ENCODE peak calls at places on chromosome 18, in four cellular contexts. K is tibial artery; N is fibroblast of the aortic adventitia; L is stimulated activated CD8-positive, alpha-beta memory T cell treated with anti-CD3 and anti-CD28 coated beads, Interleukin-15, amount 100 ng/mL, for 24 hours. R is an unnamed sample.

GRCh38 chr18:76977108-76977621 is 154.8 kb downstream of the ZNF236 start:
- DNase-seq in N (no peak), K (no peak), L (no peak), R (no peak)

GRCh38 chr18:56469582-56469981 is 168.8 kb downstream of the TXNL1 start:
- DNase-seq in L (no peak), N (no peak), K (no peak), R (no peak)

GRCh38 chr18:63700501-63700900 is 2.3 kb upstream of the SERPINB11 start:
- DNase-seq in L (no peak), N (no peak), K (no peak), R (no peak)

GRCh38 chr18:13376841-13377351 is 158.3 kb downstream of the LDLRAD4 start:
- DNase-seq in N (no peak), L (no peak), K (no peak), R (no peak)

GRCh38 chr18:2827076-2827475 is 19.7 kb upstream of the EMILIN2 start:
- DNase-seq in N (peak), K (no peak), L (no peak), R (no peak)

GRCh38 chr18:77057043-77057442 is 75.5 kb downstream of the MBP start:
- DNase-seq in K (no peak), N (peak), L (no peak), R (peak)

GRCh38 chr18:8946046-8946838 is 156.3 kb upstream of the NDUFV2 start:
- DNase-seq in L (no peak), K (no peak), N (peak), R (no peak)

GRCh38 chr18:23635283-23636040 is 27.2 kb downstream of the ANKRD29 start:
- DNase-seq in K (no peak), L (no peak), N (no peak), R (no peak)

GRCh38 chr18:51623653-51624052 is 426.2 kb upstream of the MEX3C start:
- DNase-seq in N (no peak), K (no peak), L (no peak), R (no peak)

GRCh38 chr18:41873730-41874129 is 81.3 kb upstream of the PIK3C3 start:
- DNase-seq in K (no peak), L (no peak), N (no peak), R (no peak)

GRCh38 chr18:62863629-62864028 is 148.3 kb downstream of the PHLPP1 start:
- DNase-seq in L (no peak), K (no peak), N (peak), R (no peak)

GRCh38 chr18:63342206-63342605 is 22.6 kb upstream of the BCL2 start:
- DNase-seq in K (no peak), N (peak), L (no peak), R (no peak)

GRCh38 chr18:59954746-59955145 is 55.0 kb downstream of the PMAIP1 start:
- DNase-seq in N (peak), K (no peak), L (no peak), R (no peak)

GRCh38 chr18:64202229-64202835 is 53.4 kb upstream of the LINC00305 start:
- DNase-seq in L (no peak), N (no peak), K (no peak), R (no peak)

GRCh38 chr18:26350961-26351360 is 124.7 kb downstream of the TAF4B start:
- DNase-seq in L (no peak), K (no peak), N (no peak), R (no peak)

GRCh38 chr18:13271512-13271911 is 53.0 kb downstream of the LDLRAD4 start:
- DNase-seq in K (no peak), L (no peak), N (no peak), R (peak)

GRCh38 chr18:49682301-49683190 is 120.7 kb downstream of the LIPG start:
- DNase-seq in K (no peak), N (peak), L (no peak), R (no peak)

GRCh38 chr18:73660931-73661330 is 486.7 kb downstream of the FBXO15 start:
- DNase-seq in N (no peak), L (no peak), K (no peak), R (no peak)

R was measured in sciatic nerve.